ENCODE peak calls at places on chromosomes 12 and 14, in nine cellular contexts. P, Z, W, T, L, V, K, Y and O are unnamed samples.
A peak's percentile ranks its signal among the peaks of the same experiment; 100 is the strongest.

GRCh38 chr14:31834616-31835015 is 242.5 kb upstream of the ARHGAP5 start:
- DNase-seq in P (peak; percentile 10), Z (no peak), W (no peak), T (no peak), L (no peak), V (no peak), K (peak; percentile 57), Y (no peak), O (no peak)

GRCh38 chr12:82682851-82683261 is 3.9 kb upstream of the TMTC2 start:
- DNase-seq in P (no peak), Z (no peak), W (no peak), T (no peak), L (no peak), V (no peak), K (no peak), Y (no peak), O (no peak)

GRCh38 chr14:68546839-68547238 is 246.0 kb downstream of the ZFP36L1 start:
- DNase-seq in P (peak; percentile 95), Z (no peak), W (no peak), T (no peak), L (no peak), V (no peak), K (peak; percentile 94), Y (no peak), O (no peak)

GRCh38 chr12:90677055-90677454 is 277.9 kb downstream of the CCER1 start:
- DNase-seq in P (no peak), Z (no peak), W (no peak), T (no peak), L (no peak), V (no peak), K (no peak), Y (no peak), O (no peak)

GRCh38 chr12:81296556-81297305 is 218.9 kb downstream of the ACSS3 start:
- DNase-seq in P (peak; percentile 17), Z (no peak), W (no peak), T (no peak), L (no peak), V (no peak), K (peak; percentile 71), Y (no peak), O (no peak)

GRCh38 chr14:105196228-105196960 is 15.3 kb upstream of the NUDT14 start:
- DNase-seq in P (no peak), Z (peak; percentile 74), W (peak; percentile 63), T (no peak), L (peak; percentile 64), V (no peak), K (no peak), Y (no peak), O (peak; percentile 64)

GRCh38 chr12:131390408-131391100 is 320.3 kb upstream of the SFSWAP start:
- DNase-seq in P (no peak), Z (no peak), W (peak; percentile 35), T (peak; percentile 3), L (no peak), V (no peak), K (no peak), Y (no peak), O (peak; percentile 86)

GRCh38 chr12:106217706-106218105 is 30.1 kb downstream of the CKAP4 start:
- DNase-seq in P (no peak), Z (no peak), W (no peak), T (no peak), L (no peak), V (no peak), K (no peak), Y (no peak), O (no peak)

GRCh38 chr12:132429932-132430643 is 59.9 kb upstream of the FBRSL1 start:
- DNase-seq in P (peak; percentile 48), Z (no peak), W (no peak), T (peak; percentile 41), L (peak; percentile 64), V (peak; percentile 88), K (peak; percentile 11), Y (no peak), O (peak; percentile 46)

GRCh38 chr14:93655078-93655750 is 133.1 kb downstream of the PRIMA1 start:
- DNase-seq in P (peak; percentile 40), Z (no peak), W (peak; percentile 44), T (peak; percentile 48), L (no peak), V (no peak), K (peak; percentile 56), Y (peak; percentile 27), O (peak; percentile 51)

GRCh38 chr12:8907513-8907912 is 6.8 kb upstream of the PHC1 start:
- DNase-seq in P (no peak), Z (no peak), W (no peak), T (no peak), L (no peak), V (no peak), K (no peak), Y (no peak), O (no peak)

GRCh38 chr12:67271976-67272375 is 2.8 kb downstream of the CAND1 start:
- DNase-seq in P (no peak), Z (no peak), W (no peak), T (no peak), L (no peak), V (no peak), K (peak; percentile 15), Y (no peak), O (no peak)

GRCh38 chr14:50667491-50668007 is 557 bp downstream of the SAV1 start:
- DNase-seq in P (peak; percentile 48), Z (peak; percentile 37), W (no peak), T (no peak), L (no peak), V (peak; percentile 72), K (no peak), Y (no peak), O (no peak)

GRCh38 chr12:77087427-77087826 is 22.1 kb upstream of the E2F7 start:
- DNase-seq in P (peak; percentile 95), Z (no peak), W (no peak), T (no peak), L (no peak), V (no peak), K (peak; percentile 90), Y (no peak), O (no peak)

GRCh38 chr14:104265918-104266642 is 127.7 kb downstream of the KIF26A start:
- DNase-seq in P (no peak), Z (no peak), W (no peak), T (no peak), L (peak; percentile 16), V (peak; percentile 64), K (no peak), Y (no peak), O (no peak)

DNA sequence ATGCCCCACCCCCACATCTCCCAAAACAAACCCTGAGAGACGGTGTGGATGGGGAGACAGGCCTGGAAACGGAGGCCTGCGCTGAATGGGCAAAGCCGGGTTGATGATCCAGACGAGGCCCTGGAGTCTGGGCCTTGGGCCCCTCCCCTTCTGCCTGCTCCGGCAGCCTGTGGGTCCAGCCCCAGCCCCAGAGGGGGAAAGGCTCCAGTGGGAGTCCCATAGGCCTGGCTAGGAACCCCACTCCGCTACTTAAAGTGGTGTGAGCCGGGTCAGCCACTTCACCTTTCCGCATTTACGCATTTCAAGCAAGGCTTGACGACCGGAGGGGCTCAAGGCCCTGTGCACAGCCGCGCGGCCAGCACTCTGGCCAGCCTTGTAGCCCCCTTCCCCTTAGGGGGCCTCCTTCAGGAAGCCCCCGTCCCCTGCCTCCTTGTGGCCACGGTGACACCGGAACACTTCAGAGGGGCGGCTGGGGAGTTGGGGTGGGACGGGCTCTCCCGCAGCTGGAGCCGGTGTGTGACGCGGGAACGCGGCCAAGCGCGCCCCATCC is 608 bp upstream of the TNFAIP2 start:
- DNase-seq in P (no peak), Z (peak; percentile 67), W (no peak), T (no peak), L (no peak), V (no peak), K (no peak), Y (no peak), O (no peak)
- TF ChIP-seq CTCF in P (no peak), Z (no peak), W (no peak), T (no peak), L (no peak), V (no peak), K (no peak), Y (no peak), O (no peak)

GRCh38 chr12:116882742-116883141 is 1.5 kb upstream of the HRK start:
- DNase-seq in P (no peak), Z (no peak), W (no peak), T (no peak), L (no peak), V (no peak), K (peak; percentile 77), Y (no peak), O (no peak)
- TF ChIP-seq CTCF in P (peak; percentile 37), Z (no peak), W (peak; percentile 44), T (no peak), L (peak; percentile 19), V (no peak), K (peak; percentile 45), Y (peak; percentile 67), O (no peak)

DNA sequence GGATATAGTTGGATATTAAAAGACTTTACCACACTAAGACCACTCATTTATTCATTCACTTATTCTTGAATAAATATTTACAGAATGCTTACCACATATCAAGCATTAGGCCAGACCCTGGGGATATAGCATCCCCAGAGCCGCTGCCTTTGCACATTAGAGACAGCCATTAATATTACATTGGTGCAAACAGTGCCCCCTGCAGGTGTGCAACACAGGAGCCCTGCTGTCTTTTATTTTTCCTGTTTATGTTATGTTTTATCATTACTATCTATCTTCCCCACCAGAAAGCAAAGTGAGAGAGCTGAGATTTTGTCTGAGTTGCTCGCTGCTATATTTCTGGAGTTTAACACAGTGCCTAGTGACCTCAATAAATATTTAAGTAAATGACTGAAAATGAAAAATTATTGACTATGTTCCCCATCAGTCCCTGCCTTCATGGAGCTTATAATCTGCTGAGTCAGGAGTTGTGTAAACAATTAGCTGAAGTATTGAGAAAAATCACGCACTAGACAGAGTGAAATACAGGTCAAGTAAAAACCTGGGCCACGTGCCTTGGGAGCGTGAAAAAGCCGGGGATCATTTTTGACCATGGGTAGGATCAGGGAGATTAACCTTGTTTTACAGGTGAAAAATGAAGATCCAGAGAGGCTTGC is 301.6 kb downstream of the PCNX1 start:
- DNase-seq in P (no peak), Z (no peak), W (no peak), T (no peak), L (no peak), V (no peak), K (no peak), Y (no peak), O (no peak)
- TF ChIP-seq CTCF in P (no peak), Z (no peak), W (peak; percentile 36), T (peak; percentile 26), L (no peak), V (no peak), K (no peak), Y (peak; percentile 28), O (no peak)

GRCh38 chr14:52472728-52473127 is 79.6 kb downstream of the TXNDC16 start:
- DNase-seq in P (no peak), Z (no peak), W (no peak), T (no peak), L (no peak), V (no peak), K (no peak), Y (no peak), O (no peak)

GRCh38 chr14:52467515-52468266 is 84.6 kb downstream of the TXNDC16 start:
- DNase-seq in P (no peak), Z (no peak), W (no peak), T (no peak), L (no peak), V (no peak), K (no peak), Y (no peak), O (no peak)

DNA sequence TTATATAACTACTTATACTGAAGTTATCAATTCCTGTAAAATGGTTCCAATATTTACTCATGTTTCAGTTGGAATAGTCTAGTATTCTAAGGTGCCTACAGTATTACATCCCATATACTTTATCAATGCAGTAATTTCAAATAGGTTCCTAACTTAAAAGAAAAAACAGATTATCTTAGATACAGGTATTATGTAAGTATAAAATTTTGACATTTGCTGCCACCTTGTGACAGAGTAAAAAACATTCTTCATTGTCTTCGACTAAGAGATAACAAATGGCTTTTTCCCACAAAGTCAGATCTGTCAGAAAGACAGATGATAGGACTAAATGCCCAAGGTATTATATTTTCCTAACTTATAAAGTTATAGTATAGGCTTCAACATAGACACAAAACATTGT is 78.7 kb downstream of the TXNDC16 start:
- DNase-seq in P (peak; percentile 31), Z (no peak), W (no peak), T (peak; percentile 28), L (no peak), V (no peak), K (peak; percentile 80), Y (no peak), O (no peak)
- TF ChIP-seq CTCF in P (peak; percentile 42), Z (no peak), W (peak; percentile 56), T (peak; percentile 13), L (peak; percentile 41), V (no peak), K (peak; percentile 23), Y (peak; percentile 30), O (peak; percentile 23)